ENCODE peak calls at places on chromosomes 3 and 15, in five cellular contexts. Q, J, R, D and U are unnamed samples.

GRCh38 chr3:141623732-141624131 is 114.4 kb upstream of the RNF7 start:
- DNase-seq in Q (no peak), J (no peak), D (no peak), R (no peak), U (no peak)

GRCh38 chr3:24185738-24186384 is 240.8 kb downstream of the NR1D2 start:
- DNase-seq in J (peak; percentile 68), R (peak; percentile 77), Q (peak; percentile 26), D (peak; percentile 59), U (peak; percentile 55)

GRCh38 chr15:98983333-98983732 is 24.3 kb downstream of the PGPEP1L start:
- DNase-seq in R (peak; percentile 89), J (peak; percentile 77), D (no peak), Q (no peak), U (peak; percentile 86)

GRCh38 chr15:79930509-79930908 is 33.7 kb upstream of the MTHFS start:
- DNase-seq in R (no peak), Q (no peak), J (no peak), D (no peak), U (no peak)

GRCh38 chr3:184004483-184004882 is 13.2 kb downstream of the ABCC5 start:
- DNase-seq in Q (no peak), J (no peak), R (no peak), D (no peak), U (no peak)

GRCh38 chr3:113268917-113269316 is 57.6 kb downstream of the BOC start:
- DNase-seq in J (no peak), R (no peak), Q (no peak), D (no peak), U (no peak)

GRCh38 chr15:25743160-25743908 is 119.8 kb downstream of the ATP10A start:
- DNase-seq in D (no peak), J (no peak), Q (no peak), R (no peak), U (peak; percentile 18)

GRCh38 chr3:20668411-20668810 is 482.4 kb upstream of the SGO1 start:
- DNase-seq in R (peak; percentile 22), J (no peak), D (peak; percentile 33), Q (peak; percentile 2), U (peak; percentile 43)

GRCh38 chr3:131454501-131454900 is 48.3 kb downstream of the MRPL3 start:
- DNase-seq in J (peak; percentile 36), D (no peak), Q (no peak), R (peak; percentile 55), U (peak; percentile 55)

GRCh38 chr3:105614288-105615030 is 247.8 kb downstream of the ALCAM start:
- DNase-seq in Q (no peak), D (no peak), J (no peak), R (peak; percentile 17), U (peak; percentile 54)

GRCh38 chr3:134446800-134447199 is 39.0 kb downstream of the ANAPC13 start:
- DNase-seq in R (no peak), D (no peak), J (peak; percentile 49), Q (no peak), U (peak; percentile 76)

GRCh38 chr3:161316006-161316689 is 55.2 kb downstream of the SPTSSB start:
- DNase-seq in R (no peak), D (no peak), Q (no peak), J (peak; percentile 11), U (peak; percentile 54)

GRCh38 chr3:186502138-186502941 is 41.8 kb downstream of the CRYGS start:
- DNase-seq in D (no peak), J (no peak), R (no peak), Q (no peak), U (no peak)

GRCh38 chr3:152159328-152159727 is 109.4 kb upstream of the MBNL1 start:
- DNase-seq in J (peak; percentile 87), R (peak; percentile 93), D (no peak), Q (no peak), U (peak; percentile 86)

GRCh38 chr15:35713733-35714132 is 167.8 kb upstream of the DPH6 start:
- DNase-seq in R (no peak), J (peak; percentile 34), D (no peak), Q (no peak), U (peak; percentile 89)

GRCh38 chr15:76206325-76206976 is 104.8 kb downstream of the ETFA start:
- DNase-seq in D (no peak), Q (no peak), R (peak; percentile 70), J (no peak), U (peak; percentile 52)

GRCh38 chr15:90681056-90681455 is 36.1 kb upstream of the BLM start:
- DNase-seq in R (no peak), J (no peak), Q (no peak), D (no peak), U (no peak)

GRCh38 chr3:77370413-77370812 is 330.5 kb downstream of the ROBO2 start:
- DNase-seq in J (peak; percentile 74), R (peak; percentile 83), Q (no peak), D (no peak), U (peak; percentile 58)

GRCh38 chr3:101530213-101531047 is 17.4 kb upstream of the SENP7 start:
- DNase-seq in J (no peak), R (no peak), Q (no peak), D (peak; percentile 68), U (no peak)

GRCh38 chr3:18153571-18154173 is 271.5 kb downstream of the SATB1 start:
- DNase-seq in D (no peak), J (peak; percentile 84), Q (no peak), R (peak; percentile 83), U (peak; percentile 77)

GRCh38 chr3:98709433-98709832 is 53.7 kb upstream of the ST3GAL6 start:
- DNase-seq in J (no peak), D (no peak), Q (no peak), R (no peak), U (no peak)

GRCh38 chr3:21435871-21436270 is 315.1 kb downstream of the ZNF385D start:
- DNase-seq in Q (no peak), J (peak; percentile 94), D (no peak), R (peak; percentile 99), U (peak; percentile 99)

GRCh38 chr3:24197809-24198208 is 252.7 kb downstream of the NR1D2 start:
- DNase-seq in J (no peak), R (no peak), D (no peak), Q (peak; percentile 15), U (no peak)

GRCh38 chr3:53845103-53845880 is 927 bp downstream of the CHDH start:
- DNase-seq in R (peak; percentile 39), J (peak; percentile 82), D (peak; percentile 66), Q (peak; percentile 47), U (peak; percentile 29)

GRCh38 chr3:30597131-30597768 is 9.2 kb upstream of the TGFBR2 start:
- DNase-seq in J (peak; percentile 76), R (peak; percentile 87), D (no peak), Q (peak; percentile 99), U (peak; percentile 93)

GRCh38 chr3:113084777-113085176 is 94.0 kb downstream of the GTPBP8 start:
- DNase-seq in R (peak; percentile 82), J (peak; percentile 87), D (no peak), Q (no peak), U (peak; percentile 97)

GRCh38 chr3:194141415-194142155 is 5.6 kb downstream of the HES1 start:
- DNase-seq in J (peak; percentile 92), Q (peak; percentile 78), D (peak; percentile 81), R (peak; percentile 80), U (peak; percentile 92)

GRCh38 chr3:77039606-77040553 is at the start of gene ROBO2:
- DNase-seq in R (peak; percentile 47), Q (no peak), D (peak; percentile 59), J (peak; percentile 91), U (peak; percentile 19)

GRCh38 chr3:7407107-7407506 is 546.2 kb downstream of the GRM7 start:
- DNase-seq in R (no peak), J (no peak), Q (no peak), D (no peak), U (no peak)

GRCh38 chr15:25186906-25187645 is 232.3 kb downstream of the SNRPN start:
- DNase-seq in D (no peak), R (no peak), Q (no peak), J (no peak), U (no peak)

GRCh38 chr3:184825456-184825855 is 13.5 kb downstream of the VPS8 start:
- DNase-seq in Q (no peak), J (no peak), D (no peak), R (no peak), U (no peak)

GRCh38 chr3:8254489-8254888 is 247.1 kb upstream of the LMCD1 start:
- DNase-seq in Q (no peak), D (no peak), R (no peak), J (no peak), U (no peak)

GRCh38 chr15:71199384-71200351 is 84.4 kb downstream of the THSD4 start:
- DNase-seq in R (no peak), Q (no peak), D (no peak), J (no peak), U (peak; percentile 52)

GRCh38 chr15:50544368-50544767 is 2.1 kb downstream of the USP50 start:
- DNase-seq in R (no peak), D (no peak), Q (no peak), J (no peak), U (no peak)

DNA sequence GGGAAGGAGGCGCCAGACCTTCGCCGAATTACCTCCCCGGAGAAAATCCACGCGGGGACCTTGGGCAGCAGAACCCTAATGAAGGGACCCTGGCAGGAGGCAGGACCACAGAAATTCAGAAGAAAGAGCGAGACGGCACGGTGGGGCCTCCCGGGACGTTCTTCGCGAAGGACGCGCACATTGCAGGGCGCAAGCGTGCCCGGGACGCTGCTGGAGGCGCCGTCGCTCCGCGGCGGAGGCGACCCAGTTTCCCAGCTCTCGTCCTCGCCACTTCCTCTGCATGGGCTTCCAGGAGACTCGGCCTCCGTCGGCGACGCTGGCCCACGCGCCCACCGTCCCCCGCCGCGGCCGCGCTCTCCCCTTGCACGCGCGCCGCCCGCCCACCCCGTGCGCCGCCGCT is 31.9 kb upstream of the SMAD3 start:
- DNase-seq in Q (no peak), J (no peak), R (no peak), D (no peak), U (no peak)
- H3K9ac ChIP-seq in Q (no peak overlapping the region), J (peak overlapping the region; percentile 58), R (no peak overlapping the region), D (peak overlapping the region; percentile 70), U (no peak overlapping the region)

GRCh38 chr15:78243491-78243941 is 9.2 kb upstream of the ACSBG1 start:
- DNase-seq in Q (no peak), D (peak; percentile 54), R (peak; percentile 57), J (no peak), U (peak; percentile 31)
- H3K9ac ChIP-seq in Q (no peak overlapping the region), D (peak overlapping the region; percentile 26), R (no peak overlapping the region), J (no peak overlapping the region), U (no peak overlapping the region)

DNA sequence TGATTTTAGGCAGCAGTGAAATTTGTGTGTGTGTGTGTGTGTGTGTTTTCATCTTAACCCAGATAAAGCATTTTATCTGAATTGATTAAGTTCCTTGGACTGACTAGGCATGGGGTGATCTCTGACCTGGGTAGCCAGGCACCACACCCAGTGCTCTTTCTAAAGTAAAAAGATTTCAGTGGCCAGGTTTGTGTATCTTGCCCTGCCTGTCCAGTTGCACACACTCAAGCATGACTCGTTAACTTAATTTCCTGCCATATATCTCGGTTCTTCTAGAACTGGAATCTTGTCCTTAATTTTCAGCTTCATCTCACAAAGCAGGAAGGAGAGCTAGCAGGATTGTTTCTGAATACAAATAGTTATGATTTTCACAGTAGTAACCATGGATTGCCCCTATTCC is 17.0 kb downstream of the TM4SF18 start:
- DNase-seq in Q (no peak), J (peak; percentile 12), D (no peak), R (peak; percentile 13), U (no peak)
- H3K9ac ChIP-seq in Q (no peak overlapping the region), J (no peak overlapping the region), D (no peak overlapping the region), R (no peak overlapping the region), U (no peak overlapping the region)

DNA sequence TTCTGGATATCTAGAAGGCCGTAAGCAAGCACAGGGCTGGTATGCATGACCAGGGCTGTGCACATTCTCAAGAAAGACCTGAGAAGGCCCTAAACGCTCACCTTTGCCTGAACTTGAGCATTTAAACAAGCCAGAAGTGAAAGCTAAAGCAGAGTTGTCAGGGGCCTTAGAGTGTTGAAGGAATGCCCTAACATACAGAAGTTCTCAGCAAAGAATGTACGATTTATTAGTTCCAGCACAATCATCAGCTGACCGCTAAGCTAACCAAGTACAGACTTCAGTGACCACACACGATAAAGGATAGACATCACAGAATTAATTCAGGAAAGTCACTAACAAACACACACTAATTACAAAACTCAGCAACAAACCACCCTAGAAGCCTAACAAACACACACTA is 8.7 kb downstream of the HLTF start:
- DNase-seq in Q (no peak), J (peak; percentile 50), R (peak; percentile 49), D (no peak), U (peak; percentile 33)
- H3K9ac ChIP-seq in Q (no peak overlapping the region), J (no peak overlapping the region), R (no peak overlapping the region), D (no peak overlapping the region), U (no peak overlapping the region)